ENCODE peak calls at places on chromosomes 1 and 21, in ten cellular contexts. F is uterus, O is brain microvascular endothelial cell, M is GM20000, V is IMR-90, N is omental fat pad, C is hepatocyte, E is AG04450, U is AG04449, L is endothelial cell. A is an unnamed sample.

GRCh38 chr1:223670458-223671159 is 5.1 kb upstream of the CAPN8 start:
- DNase-seq in E (no peak), V (peak), N (no peak), U (no peak), F (no peak), L (peak), O (peak), M (peak), C (peak), A (peak)

GRCh38 chr1:100566300-100566699 is 28.4 kb downstream of the GPR88 start:
- DNase-seq in F (no peak), U (no peak), O (no peak), C (no peak), M (no peak), E (no peak), N (no peak), L (no peak), V (no peak), A (no peak)

GRCh38 chr1:161182214-161182613 is 4.9 kb upstream of the B4GALT3 start:
- DNase-seq in U (no peak), O (no peak), N (no peak), E (no peak), V (peak), M (peak), F (no peak), L (no peak), C (no peak), A (no peak)

GRCh38 chr1:104172243-104172681 is 422.6 kb downstream of the AMY1C start:
- DNase-seq in F (no peak), V (no peak), N (no peak), E (no peak), C (no peak), M (no peak), O (no peak), L (no peak), U (no peak), A (no peak)

GRCh38 chr1:208601569-208601968 is 357.4 kb upstream of the PLXNA2 start:
- DNase-seq in V (no peak), N (no peak), F (no peak), O (no peak), L (no peak), C (no peak), U (no peak), E (no peak), M (no peak), A (no peak)

GRCh38 chr1:90370696-90371095 is 346.4 kb downstream of the BARHL2 start:
- DNase-seq in N (no peak), E (no peak), C (no peak), M (no peak), F (no peak), V (no peak), U (no peak), O (no peak), L (no peak), A (no peak)

GRCh38 chr1:94254073-94254810 is 16.9 kb upstream of the ARHGAP29 start:
- DNase-seq in C (no peak), M (no peak), O (no peak), F (no peak), E (no peak), V (peak), L (no peak), N (no peak), U (no peak), A (no peak)

GRCh38 chr1:156583821-156584622 is 4.5 kb downstream of the TTC24 start:
- DNase-seq in O (peak), V (peak), C (peak), N (peak), E (peak), U (peak), L (peak), F (peak), M (peak), A (peak)

GRCh38 chr1:242523968-242524570 is 428 bp downstream of the PLD5 start:
- DNase-seq in M (peak), O (no peak), V (no peak), N (no peak), U (no peak), F (peak), C (peak), E (no peak), L (peak), A (peak)

GRCh38 chr1:66834926-66835325 is 33.9 kb upstream of the INSL5 start:
- DNase-seq in E (no peak), C (no peak), L (no peak), F (no peak), U (no peak), N (no peak), O (no peak), V (no peak), M (no peak), A (no peak)

GRCh38 chr1:46667782-46668760 is at the start of gene ATPAF1:
- DNase-seq in V (peak), F (peak), M (peak), O (peak), U (no peak), E (no peak), N (no peak), L (peak), C (peak), A (peak)

GRCh38 chr1:175530981-175531380 is 212.4 kb downstream of the TNR start:
- DNase-seq in N (no peak), L (no peak), E (no peak), V (no peak), M (no peak), C (no peak), U (no peak), O (no peak), F (no peak), A (no peak)

GRCh38 chr1:107358611-107359342 is 217.9 kb downstream of the NTNG1 start:
- DNase-seq in U (no peak), C (no peak), E (no peak), V (no peak), O (no peak), F (no peak), L (no peak), M (no peak), N (no peak), A (no peak)

GRCh38 chr1:63821650-63822049 is 47.8 kb downstream of the ROR1 start:
- DNase-seq in F (peak), N (no peak), C (peak), U (no peak), E (no peak), V (peak), M (no peak), O (no peak), L (no peak), A (no peak)

GRCh38 chr1:201418461-201418860 is 3.1 kb downstream of the TNNI1 start:
- DNase-seq in N (no peak), M (no peak), V (no peak), F (no peak), O (no peak), E (no peak), C (no peak), U (no peak), L (no peak), A (no peak)

GRCh38 chr1:204685236-204686006 is at the start of gene LRRN2:
- DNase-seq in O (no peak), F (no peak), N (no peak), V (no peak), M (no peak), U (no peak), E (no peak), C (peak), L (peak), A (peak)

GRCh38 chr1:1540015-1540816 is at the start of gene TMEM240:
- DNase-seq in M (peak), C (peak), N (no peak), O (peak), U (no peak), L (peak), F (peak), V (peak), E (peak), A (peak)

GRCh38 chr1:152182431-152182830 is 23.4 kb upstream of the RPTN start:
- DNase-seq in O (peak), C (no peak), E (no peak), M (no peak), L (peak), F (no peak), N (no peak), V (no peak), U (no peak), A (no peak)
- TF ChIP-seq CTCF in O (peak), C (peak), E (peak), M (no peak), L (peak), F (no peak), N (no peak), V (peak), U (peak), A (no peak)

DNA sequence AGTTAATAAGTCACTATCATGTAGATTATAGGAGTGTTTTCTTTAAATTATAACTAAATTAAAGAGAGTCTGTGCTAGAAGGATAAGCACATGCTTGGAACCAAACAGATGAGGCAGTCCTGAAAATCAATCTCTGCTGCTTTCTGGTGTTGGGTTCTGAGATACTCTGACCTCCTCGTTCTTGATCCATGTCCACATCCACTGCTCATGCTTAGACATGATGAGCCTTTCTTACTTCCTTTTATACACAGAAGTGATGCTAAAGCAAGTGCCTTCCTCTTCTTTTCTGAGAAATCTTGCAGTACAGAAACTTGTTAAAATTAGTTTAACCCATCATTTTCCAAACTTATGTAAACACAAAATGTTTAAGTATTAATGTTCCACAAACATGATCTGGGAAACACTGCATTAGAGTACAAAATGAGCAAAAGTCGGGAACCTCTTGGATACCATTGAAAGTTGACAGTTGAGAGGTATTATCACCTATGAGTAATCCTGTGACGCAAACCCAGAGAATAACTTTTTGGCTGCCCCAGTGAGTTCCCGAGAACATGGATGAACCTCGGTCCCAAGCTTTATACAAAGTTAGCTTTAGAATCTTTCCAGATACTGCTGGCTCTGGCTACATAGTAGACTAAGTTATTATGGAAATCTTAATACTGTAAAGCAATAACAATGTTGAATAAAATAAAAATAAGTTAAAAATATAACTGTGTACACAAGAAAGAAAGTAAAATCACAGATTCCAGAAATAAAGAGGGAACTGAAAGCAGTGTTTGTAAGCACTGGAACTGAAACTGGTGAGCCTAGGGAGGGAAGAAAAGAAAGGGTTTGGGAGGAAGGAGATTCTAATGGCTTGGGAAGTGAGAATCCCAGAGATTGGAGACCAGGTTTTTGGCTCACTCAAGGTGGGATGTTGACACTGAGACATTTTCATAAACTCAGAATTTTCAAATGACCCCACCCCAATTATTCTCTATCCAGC is 429.3 kb upstream of the RUNX1 start:
- DNase-seq in V (peak), E (no peak), C (no peak), O (peak), N (no peak), F (no peak), M (no peak), L (no peak), U (no peak), A (no peak)
- TF ChIP-seq CTCF in V (no peak), E (no peak), C (no peak), O (no peak), N (no peak), F (no peak), M (no peak), L (no peak), U (no peak), A (no peak)

DNA sequence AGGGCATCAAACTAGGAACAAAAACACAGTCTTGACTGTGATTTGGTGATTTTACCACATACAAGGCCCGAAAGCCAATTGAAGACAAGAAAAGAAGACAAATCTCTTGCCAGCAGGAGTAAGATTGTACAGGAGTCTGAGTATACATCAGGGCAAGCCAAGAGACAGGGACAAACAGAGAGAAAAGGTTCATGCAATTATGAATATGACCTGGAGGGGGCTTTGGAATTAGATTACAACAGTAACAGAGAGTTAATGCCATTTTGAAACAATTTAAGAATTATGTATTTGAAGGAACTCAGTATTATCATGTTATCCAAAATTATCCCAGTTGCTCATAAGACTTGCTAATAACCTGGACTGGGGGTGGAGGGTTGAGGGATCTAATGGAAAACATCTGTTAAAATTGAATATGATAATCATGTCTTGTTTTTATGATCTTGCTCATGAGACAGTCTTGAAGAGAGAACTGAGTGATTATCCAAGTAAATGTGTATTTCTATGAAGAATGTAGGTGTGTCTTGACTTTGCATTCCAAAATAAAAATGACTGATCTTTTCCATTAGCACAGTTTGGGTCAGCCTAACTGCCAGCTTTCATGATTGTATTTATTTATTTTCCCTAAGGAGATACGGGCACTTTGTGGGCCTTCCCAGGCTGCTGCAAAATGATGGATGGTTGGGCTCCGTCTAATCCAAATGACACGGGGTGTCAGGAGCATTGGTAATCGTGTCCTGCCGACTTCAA is 117.7 kb downstream of the ERG start:
- DNase-seq in F (no peak), L (no peak), M (no peak), U (no peak), V (peak), O (peak), N (no peak), E (no peak), C (no peak), A (no peak)
- TF ChIP-seq CTCF in F (no peak), L (peak), M (no peak), U (no peak), V (peak), O (peak), N (no peak), E (peak), C (peak), A (peak)

DNA sequence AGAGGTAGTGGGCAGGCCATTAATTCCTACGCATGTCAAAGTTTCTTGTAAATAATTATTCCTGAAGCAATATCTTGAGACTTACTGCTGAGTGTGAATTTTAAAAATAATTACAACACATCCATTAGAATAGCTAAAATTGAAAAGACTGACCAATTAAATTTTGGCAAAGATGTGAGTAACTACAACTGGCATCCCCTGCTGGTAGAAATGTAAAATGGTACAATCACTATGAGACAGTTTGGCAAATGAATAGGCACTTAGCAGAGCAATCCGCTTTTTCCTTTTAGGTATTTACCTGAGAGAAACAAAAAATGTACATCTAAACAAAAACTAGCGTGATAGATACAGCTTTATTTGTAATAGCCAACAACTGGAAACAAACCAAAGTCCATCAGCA is 798.9 kb downstream of the BRINP3 start:
- DNase-seq in L (no peak), C (no peak), V (no peak), U (no peak), O (no peak), M (no peak), N (no peak), E (no peak), F (no peak), A (no peak)
- TF ChIP-seq CTCF in L (peak), C (peak), V (peak), U (no peak), O (peak), M (no peak), N (no peak), E (peak), F (no peak), A (peak)

GRCh38 chr1:56017336-56017735 is 562.0 kb downstream of the PLPP3 start:
- DNase-seq in E (peak), O (no peak), M (no peak), F (no peak), N (no peak), C (no peak), L (no peak), U (no peak), V (peak), A (no peak)
- TF ChIP-seq CTCF in E (no peak), O (no peak), M (no peak), F (no peak), N (no peak), C (no peak), L (no peak), U (no peak), V (no peak), A (no peak)

GRCh38 chr1:176954242-176954641 is 210.3 kb downstream of the ASTN1 start:
- DNase-seq in E (no peak), M (no peak), V (no peak), F (no peak), N (no peak), L (no peak), C (no peak), O (no peak), U (no peak), A (no peak)
- TF ChIP-seq CTCF in E (no peak), M (no peak), V (no peak), F (no peak), N (no peak), L (peak), C (no peak), O (no peak), U (no peak), A (peak)

GRCh38 chr21:29296452-29296851 is 2.3 kb upstream of the BACH1 start:
- DNase-seq in L (no peak), O (no peak), C (no peak), F (no peak), E (no peak), M (no peak), N (no peak), V (no peak), U (no peak), A (no peak)

GRCh38 chr21:29299906-29300546 is 1.3 kb downstream of the BACH1 start:
- DNase-seq in F (peak), N (no peak), M (peak), V (peak), E (peak), L (peak), O (peak), C (peak), U (peak), A (no peak)

GRCh38 chr21:29297483-29298347 is 1.0 kb upstream of the BACH1 start:
- DNase-seq in O (no peak), V (no peak), M (no peak), F (no peak), E (no peak), C (no peak), U (no peak), N (no peak), L (no peak), A (no peak)

GRCh38 chr21:29299046-29299905 is 554 bp downstream of the BACH1 start:
- DNase-seq in L (peak), U (no peak), N (peak), O (peak), V (peak), E (no peak), C (peak), M (no peak), F (peak), A (peak)

DNA sequence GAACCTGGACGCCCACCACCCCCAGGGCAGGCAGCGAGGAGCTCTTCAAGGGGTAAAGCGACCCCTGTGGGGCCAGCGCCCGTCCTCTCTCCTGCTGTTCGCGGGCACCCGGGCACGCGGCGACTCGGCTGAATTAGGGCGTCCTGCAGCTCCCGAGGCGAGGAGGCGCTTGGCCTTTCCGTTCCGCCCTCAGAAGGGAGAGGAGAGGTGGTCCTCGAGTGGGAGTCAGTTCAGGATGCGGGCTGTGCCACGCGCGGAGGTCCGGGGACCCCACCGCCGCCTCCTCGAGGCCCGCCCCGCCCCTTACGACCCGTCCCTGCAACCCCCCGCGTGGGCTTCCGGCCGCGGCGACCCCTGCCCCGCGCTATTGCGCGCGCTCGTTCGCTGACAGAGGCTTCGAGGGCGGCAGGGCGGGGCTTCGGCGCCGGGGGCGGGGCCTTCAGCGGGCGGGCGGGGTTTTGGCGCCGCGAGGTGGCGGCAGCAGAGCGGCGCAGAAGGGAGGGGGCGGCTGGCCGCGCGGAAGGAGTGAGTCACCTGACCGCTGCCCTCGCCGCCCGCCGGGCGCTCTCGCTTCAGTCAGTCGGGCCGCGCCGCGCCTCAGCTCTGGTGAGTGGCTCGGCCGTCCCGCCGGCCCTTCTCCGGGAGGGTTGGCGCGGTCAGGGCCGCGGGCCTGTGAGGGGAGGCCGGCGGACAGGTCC is at the start of gene BACH1:
- DNase-seq in V (peak), F (peak), U (peak), N (peak), M (peak), O (peak), C (peak), E (peak), L (peak), A (peak)
- TF ChIP-seq CTCF in V (peak), F (peak), U (peak), N (no peak), M (peak), O (peak), C (peak), E (peak), L (peak), A (peak)

DNA sequence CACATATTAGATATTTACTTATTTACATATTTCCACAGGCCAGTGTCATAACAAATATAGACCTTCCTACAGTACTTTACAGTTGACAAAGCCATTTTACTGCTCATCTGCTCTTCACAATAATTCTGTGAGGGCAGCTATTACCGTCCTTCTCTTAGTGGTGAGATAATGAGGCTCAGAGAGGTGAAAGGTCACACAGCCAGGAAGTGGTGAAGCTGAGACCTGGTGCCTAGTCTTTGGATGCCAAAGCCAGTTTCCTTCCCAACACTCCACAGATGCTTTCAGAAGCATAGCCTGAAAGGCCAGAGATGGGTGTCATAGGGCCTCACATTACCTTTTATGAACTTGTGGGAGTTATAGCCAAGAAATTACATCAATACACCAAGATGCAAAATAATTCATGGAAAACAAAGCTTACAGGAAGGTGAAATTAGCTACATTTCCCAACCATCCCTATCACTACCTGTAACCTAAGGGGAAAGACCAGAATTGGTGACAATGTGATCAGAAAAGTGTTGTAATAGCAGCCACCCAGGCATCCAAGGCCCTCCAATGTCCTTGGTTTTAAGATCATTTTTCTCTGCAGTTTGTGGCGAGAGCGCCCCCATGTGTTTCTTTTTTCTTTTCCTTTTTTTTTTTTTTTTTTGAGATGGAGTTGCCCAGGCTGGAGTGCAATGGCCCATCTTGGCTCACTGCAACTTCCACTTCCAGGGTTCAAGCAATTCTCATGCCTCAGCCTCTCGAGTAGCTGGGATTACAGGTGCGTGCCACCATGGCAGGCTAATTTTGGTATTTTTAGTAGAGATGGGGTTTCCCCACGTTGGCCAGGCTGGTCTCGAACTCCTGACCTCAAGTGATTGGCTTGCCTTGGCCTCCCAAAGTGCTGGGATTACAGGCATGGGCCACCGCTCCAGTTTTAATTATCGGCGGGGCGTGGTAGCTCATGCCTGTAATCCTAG is 26.5 kb upstream of the RPL11 start:
- DNase-seq in U (no peak), E (no peak), N (no peak), C (no peak), V (no peak), F (no peak), O (peak), M (no peak), L (peak), A (no peak)
- TF ChIP-seq CTCF in U (peak), E (peak), N (no peak), C (no peak), V (peak), F (no peak), O (peak), M (no peak), L (peak), A (peak)

A was measured in glutamatergic neuron.